ENCODE peak calls at places on chromosomes 11 and 22, in seven cellular contexts. M is WERI-Rb-1, F is HFF-Myc, I is hepatocyte, L is spleen, A is cardiac fibroblast, G is upper lobe of left lung. N is an unnamed sample.

GRCh38 chr11:67006029-67006884 is 16.7 kb upstream of the SYT12 start:
- DNase-seq in A (no peak), I (no peak), M (peak), G (no peak), F (no peak), L (no peak), N (no peak)

GRCh38 chr11:69711824-69712801 is 8.3 kb upstream of the FGF19 start:
- DNase-seq in I (no peak), L (peak), G (no peak), A (no peak), F (no peak), M (no peak), N (no peak)

GRCh38 chr22:47192651-47193437 is 430.4 kb downstream of the TBC1D22A start:
- DNase-seq in I (no peak), F (no peak), A (no peak), M (no peak), L (peak), G (peak), N (no peak)

GRCh38 chr11:76689861-76690260 is 19.3 kb upstream of the LRRC32 start:
- DNase-seq in G (no peak), F (no peak), L (no peak), M (no peak), A (no peak), I (no peak), N (no peak)

GRCh38 chr22:39556970-39557811 is 13.4 kb upstream of the CACNA1I start:
- DNase-seq in A (peak), G (peak), I (peak), L (no peak), F (no peak), M (peak), N (no peak)

GRCh38 chr11:94665116-94665659 is 98.0 kb downstream of the PIWIL4 start:
- DNase-seq in G (no peak), L (no peak), M (no peak), I (no peak), A (no peak), F (no peak), N (no peak)

GRCh38 chr11:125381499-125381898 is 114.6 kb downstream of the FEZ1 start:
- DNase-seq in F (no peak), L (peak), I (no peak), A (no peak), G (no peak), M (no peak), N (no peak)

GRCh38 chr11:114075891-114076441 is 16.5 kb downstream of the ZBTB16 start:
- DNase-seq in L (no peak), F (no peak), M (peak), I (peak), G (no peak), A (peak), N (no peak)

GRCh38 chr11:32935462-32936029 is 42.9 kb downstream of the QSER1 start:
- DNase-seq in F (no peak), L (no peak), A (no peak), G (no peak), M (no peak), I (no peak), N (no peak)

GRCh38 chr11:10355257-10355661 is 50.4 kb downstream of the ADM start:
- DNase-seq in I (no peak), F (no peak), G (no peak), L (no peak), M (no peak), A (peak), N (no peak)

GRCh38 chr11:113528982-113529381 is 53.8 kb upstream of the DRD2 start:
- DNase-seq in G (no peak), M (no peak), A (peak), I (no peak), L (no peak), F (no peak), N (no peak)

GRCh38 chr11:59953463-59954218 is 10.2 kb upstream of the OOSP4A start:
- DNase-seq in A (no peak), L (no peak), I (no peak), G (no peak), F (no peak), M (no peak), N (no peak)

GRCh38 chr22:50182176-50183081 is 3.3 kb upstream of the TRABD start:
- DNase-seq in M (no peak), L (peak), A (no peak), G (peak), I (no peak), F (no peak), N (no peak)

GRCh38 chr11:126857860-126858808 is 142.4 kb downstream of the KIRREL3 start:
- DNase-seq in G (no peak), A (peak), F (no peak), L (no peak), M (no peak), I (no peak), N (no peak)

GRCh38 chr11:66851698-66852465 is 5.0 kb upstream of the LRFN4 start:
- DNase-seq in G (peak), M (peak), F (no peak), L (peak), A (no peak), I (no peak), N (no peak)

GRCh38 chr11:10540546-10540914 is 457 bp downstream of the RNF141 start:
- DNase-seq in A (peak), G (no peak), M (peak), L (no peak), F (no peak), I (peak), N (no peak)

GRCh38 chr22:39643311-39644083 is 72.9 kb downstream of the CACNA1I start:
- DNase-seq in I (no peak), M (no peak), A (peak), F (no peak), L (no peak), G (no peak), N (no peak)

GRCh38 chr11:90818196-90818735 is 595.4 kb upstream of the CHORDC1 start:
- DNase-seq in L (no peak), I (no peak), A (no peak), G (no peak), M (no peak), F (no peak), N (no peak)

GRCh38 chr22:31680764-31681624 is 19.0 kb upstream of the PISD start:
- DNase-seq in G (no peak), I (no peak), L (no peak), M (no peak), F (no peak), A (peak), N (no peak)

GRCh38 chr11:117328414-117329010 is 858 bp downstream of the CEP164 start:
- DNase-seq in F (no peak), M (no peak), G (no peak), I (peak), L (peak), A (peak), N (no peak)

GRCh38 chr11:112995423-112996084 is 34.3 kb downstream of the NCAM1 start:
- DNase-seq in G (no peak), M (no peak), F (no peak), A (no peak), L (no peak), I (no peak), N (no peak)

GRCh38 chr11:10653242-10653641 is 40.3 kb downstream of the IRAG1 start:
- DNase-seq in I (no peak), L (no peak), M (no peak), F (no peak), A (no peak), G (no peak), N (no peak)

GRCh38 chr22:20926243-20926642 is 9.0 kb downstream of the CRKL start:
- DNase-seq in G (no peak), I (no peak), A (no peak), F (no peak), L (no peak), M (no peak), N (no peak)
- H3K4me3 ChIP-seq in G (no peak), I (no peak), A (no peak), F (no peak), L (no peak), M (no peak), N (no peak)

GRCh38 chr11:105456950-105457349 is 152.9 kb upstream of the GRIA4 start:
- DNase-seq in L (no peak), F (no peak), I (no peak), A (no peak), M (no peak), G (no peak), N (no peak)
- TF ChIP-seq CTCF in L (no peak), F (peak), I (no peak), A (peak), M (no peak), G (no peak), N (no peak)

DNA sequence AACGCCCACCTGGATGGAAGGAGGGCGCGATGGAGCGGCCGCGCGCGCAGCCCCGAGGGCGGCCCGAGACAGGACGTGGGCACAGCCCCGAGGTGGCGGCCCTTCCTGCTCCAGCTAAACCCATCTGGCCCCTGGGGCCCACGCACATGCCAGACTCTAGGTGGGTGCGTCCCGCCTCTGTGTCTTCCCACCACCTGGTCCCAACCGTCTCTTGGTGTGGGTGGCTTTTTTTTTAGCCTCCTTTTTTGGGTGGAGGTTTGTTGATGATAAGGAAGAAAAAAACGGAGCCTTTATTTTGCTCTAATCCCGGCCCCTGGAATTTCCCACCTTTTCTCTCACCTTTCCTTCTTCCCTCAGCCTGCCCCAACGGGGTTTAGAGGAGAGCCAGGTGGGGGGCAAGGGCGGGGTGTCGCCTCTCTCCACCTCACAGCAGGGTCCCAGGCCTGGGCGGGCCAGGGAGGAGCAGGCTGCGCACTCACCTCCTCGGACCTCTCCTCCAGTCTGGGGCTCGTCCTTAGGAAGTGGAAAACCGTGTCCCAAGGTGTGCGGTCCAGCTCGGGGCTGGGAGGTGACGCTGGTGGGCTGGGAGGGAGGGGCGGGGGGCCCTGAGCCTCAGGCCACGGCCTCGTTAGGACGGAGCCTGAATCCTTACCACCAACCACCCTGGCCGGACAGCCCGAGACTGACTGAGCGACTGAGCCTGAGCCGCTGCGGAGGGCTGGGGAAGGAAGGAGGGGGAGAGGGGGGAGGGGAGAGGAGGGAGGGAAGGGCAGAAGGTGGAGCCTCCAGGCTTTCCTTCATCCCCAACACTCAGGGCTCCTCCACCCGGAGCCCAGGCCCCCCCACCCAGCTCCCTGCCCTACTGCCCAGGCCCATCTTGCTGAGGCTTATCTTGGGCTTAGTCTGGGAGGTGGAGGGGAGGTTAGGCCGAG is at the start of gene SOX10:
- DNase-seq in A (no peak), F (no peak), L (no peak), I (no peak), G (no peak), M (peak), N (no peak)
- H3K4me3 ChIP-seq in A (no peak), F (no peak), L (no peak), I (no peak), G (no peak), M (no peak), N (no peak)

DNA sequence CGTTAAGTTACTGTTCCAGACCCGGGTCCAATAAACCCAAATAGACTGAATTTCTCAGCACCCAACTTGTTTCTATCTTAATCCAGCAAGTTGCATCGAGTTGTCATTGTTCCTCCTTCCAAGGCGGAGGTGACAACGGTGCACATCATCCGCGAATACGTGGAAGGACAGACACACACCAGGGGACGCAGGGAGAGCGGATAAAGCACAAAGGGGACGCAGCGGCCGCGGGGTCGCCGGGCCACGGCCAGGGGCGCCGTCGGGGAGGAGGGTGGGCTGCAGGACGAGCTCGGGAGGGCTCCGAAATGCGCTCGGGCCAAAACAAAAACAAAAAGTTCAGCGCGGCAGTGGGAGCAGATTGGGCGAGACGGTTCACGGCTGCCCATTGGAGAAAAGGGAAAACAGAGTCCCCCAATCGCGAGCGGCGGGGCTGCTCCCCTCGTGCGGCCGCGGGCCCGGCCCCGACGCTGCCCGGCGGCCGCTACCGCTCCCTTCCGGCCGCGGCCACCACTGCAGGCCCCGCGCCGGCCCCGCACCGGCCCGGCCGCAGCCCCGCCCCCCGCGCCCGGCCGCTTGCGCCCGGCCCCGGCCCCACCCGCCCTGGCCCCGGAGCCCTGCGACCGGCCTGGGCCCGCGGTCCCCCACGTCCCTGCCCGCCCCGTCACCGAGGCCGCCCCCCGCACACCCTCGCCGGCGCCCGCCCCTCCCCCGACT is 518 bp downstream of the KMT5B start:
- DNase-seq in F (peak), I (peak), M (peak), L (peak), A (peak), G (peak), N (no peak)
- TF ChIP-seq CTCF in F (no peak), I (peak), M (peak), L (peak), A (peak), G (peak), N (peak)

DNA sequence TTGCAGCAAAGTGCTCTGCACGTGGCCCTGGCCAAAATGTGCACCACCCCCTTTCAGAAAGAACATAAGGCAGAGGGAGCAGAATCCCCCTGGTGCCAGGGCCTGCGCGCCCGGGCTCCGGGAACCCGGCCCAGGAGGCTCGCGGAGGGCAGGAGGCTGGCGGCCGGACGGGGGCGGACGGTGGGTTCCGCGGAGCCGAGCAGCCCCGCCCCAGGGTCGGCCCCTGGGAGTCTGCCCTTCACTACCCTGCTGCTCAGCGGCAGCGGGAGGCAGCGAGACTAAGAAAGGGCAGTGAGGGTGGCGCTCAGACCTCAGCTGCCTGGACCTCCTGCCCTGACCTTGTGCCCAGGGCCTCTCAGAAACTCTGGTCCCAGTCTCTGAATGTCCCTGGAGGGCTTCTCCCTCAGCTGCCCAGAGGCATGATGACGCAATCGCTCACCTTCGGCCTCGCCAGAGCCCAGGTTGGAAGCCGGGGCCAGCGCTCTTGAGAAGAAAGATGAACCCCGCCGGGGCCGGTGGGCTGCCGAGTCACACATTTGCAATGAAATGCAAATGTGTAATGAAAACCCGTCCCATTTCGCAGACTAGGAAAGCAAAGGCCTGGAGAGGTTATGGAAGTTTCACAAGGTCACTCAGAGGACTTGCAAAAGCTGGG is 1.1 kb upstream of the CLMP start:
- DNase-seq in M (no peak), I (no peak), G (peak), L (no peak), F (no peak), A (no peak), N (no peak)
- H3K4me3 ChIP-seq in M (no peak), I (no peak), G (peak), L (peak), F (peak), A (peak), N (peak)

GRCh38 chr11:63892233-63892632 is 24.7 kb downstream of the RCOR2 start:
- DNase-seq in F (no peak), A (peak), L (no peak), G (no peak), M (no peak), I (peak), N (no peak)

GRCh38 chr11:63890368-63890767 is 26.6 kb downstream of the RCOR2 start:
- DNase-seq in L (no peak), I (no peak), G (no peak), M (no peak), F (no peak), A (no peak), N (no peak)

GRCh38 chr11:63889344-63889743 is 27.6 kb downstream of the RCOR2 start:
- DNase-seq in M (no peak), L (no peak), I (peak), F (no peak), G (no peak), A (no peak), N (no peak)

GRCh38 chr11:63887600-63887999 is 29.4 kb downstream of the RCOR2 start:
- DNase-seq in L (no peak), I (no peak), G (no peak), F (no peak), M (no peak), A (no peak), N (no peak)

GRCh38 chr11:63888170-63889086 is 28.5 kb downstream of the RCOR2 start:
- DNase-seq in I (peak), A (peak), M (peak), L (peak), F (no peak), G (no peak), N (no peak)
- TF ChIP-seq CTCF in I (no peak), A (no peak), M (no peak), L (no peak), F (no peak), G (peak), N (no peak)

GRCh38 chr11:118912742-118913410 is 12.8 kb downstream of the BCL9L start:
- DNase-seq in F (no peak), I (peak), M (no peak), G (no peak), L (peak), A (no peak), N (no peak)
- H3K4me3 ChIP-seq in F (no peak), I (no peak), M (no peak), G (peak), L (no peak), A (no peak), N (no peak)

GRCh38 chr11:130124096-130124495 is 35.5 kb upstream of the ST14 start:
- DNase-seq in M (no peak), I (peak), G (no peak), L (peak), F (peak), A (peak), N (peak)
- TF ChIP-seq CTCF in M (no peak), I (no peak), G (no peak), L (no peak), F (no peak), A (no peak), N (no peak)

GRCh38 chr11:2891901-2892214 is 6.3 kb upstream of the CDKN1C start:
- DNase-seq in F (no peak), L (no peak), I (peak), A (no peak), G (no peak), M (peak), N (no peak)
- H3K4me3 ChIP-seq in F (peak), L (peak), I (no peak), A (no peak), G (peak), M (peak), N (no peak)

GRCh38 chr11:1356007-1356435 is 33.7 kb upstream of the BRSK2 start:
- DNase-seq in A (peak), L (no peak), G (no peak), M (no peak), F (no peak), I (peak), N (no peak)

GRCh38 chr11:1360181-1360834 is 29.4 kb upstream of the BRSK2 start:
- DNase-seq in F (no peak), L (no peak), I (no peak), A (no peak), M (no peak), G (no peak), N (no peak)

GRCh38 chr11:1356478-1356960 is 33.2 kb upstream of the BRSK2 start:
- DNase-seq in F (no peak), M (no peak), A (no peak), L (no peak), I (no peak), G (no peak), N (no peak)

GRCh38 chr11:1359556-1359955 is 30.2 kb upstream of the BRSK2 start:
- DNase-seq in I (no peak), G (no peak), L (no peak), M (no peak), A (no peak), F (no peak), N (no peak)

DNA sequence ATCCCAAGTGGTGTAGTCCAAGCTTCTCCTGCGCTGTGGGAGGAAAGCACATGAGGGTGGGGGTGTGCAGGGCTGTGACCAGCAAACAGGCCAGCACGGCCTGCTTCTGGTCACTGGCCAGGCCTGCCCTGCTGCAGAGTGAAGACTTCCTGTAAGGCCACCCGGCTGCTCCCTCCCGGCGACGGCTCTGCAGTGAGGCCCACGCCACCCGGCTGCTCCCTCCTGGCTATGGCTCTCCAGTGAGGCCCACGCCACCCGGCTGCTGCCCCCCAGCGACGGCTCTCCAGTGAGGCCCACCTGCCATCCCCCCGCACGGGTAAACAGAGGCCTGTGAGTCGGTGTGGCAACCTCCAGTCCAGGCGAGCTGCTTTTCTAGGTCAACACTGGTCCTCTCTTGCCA is 31.4 kb upstream of the BRSK2 start:
- DNase-seq in F (no peak), G (peak), M (no peak), I (peak), L (peak), A (peak), N (no peak)
- TF ChIP-seq CTCF in F (no peak), G (no peak), M (no peak), I (no peak), L (peak), A (no peak), N (no peak)